ENCODE peak calls at places on chromosomes 1 and 21, in nine cellular contexts. Z, E, W, X, T, C, B, O and F are unnamed samples.
A peak's percentile ranks its signal among the peaks of the same experiment; 100 is the strongest.

GRCh38 chr1:234553241-234554156 is 56.5 kb downstream of the IRF2BP2 start:
- DNase-seq in Z (peak; percentile 98), E (no peak), W (no peak), X (no peak), T (no peak), C (peak; percentile 95), B (no peak), O (no peak), F (no peak)

GRCh38 chr1:230246551-230246950 is 179.5 kb downstream of the GALNT2 start:
- DNase-seq in Z (no peak), E (no peak), W (no peak), X (no peak), T (no peak), C (no peak), B (no peak), O (no peak), F (no peak)

GRCh38 chr1:169238506-169238905 is 129.1 kb downstream of the NME7 start:
- DNase-seq in Z (peak; percentile 37), E (no peak), W (no peak), X (no peak), T (no peak), C (peak; percentile 3), B (no peak), O (no peak), F (no peak)

GRCh38 chr1:156746381-156746715 is 5.1 kb downstream of the HDGF start:
- DNase-seq in Z (no peak), E (no peak), W (no peak), X (no peak), T (no peak), C (no peak), B (no peak), O (no peak), F (no peak)

GRCh38 chr1:73604739-73605138 is 593.2 kb downstream of the LRRIQ3 start:
- DNase-seq in Z (peak; percentile 45), E (peak; percentile 40), W (peak; percentile 4), X (no peak), T (no peak), C (no peak), B (no peak), O (no peak), F (no peak)

GRCh38 chr21:36125513-36126121 is 9.3 kb upstream of the CBR3 start:
- DNase-seq in Z (peak; percentile 60), E (peak; percentile 76), W (peak; percentile 76), X (peak; percentile 63), T (peak; percentile 32), C (peak; percentile 59), B (peak; percentile 45), O (peak; percentile 40), F (peak; percentile 46)

GRCh38 chr1:223730471-223730870 is 18.1 kb downstream of the CAPN2 start:
- DNase-seq in Z (no peak), E (peak; percentile 61), W (peak; percentile 49), X (no peak), T (no peak), C (peak; percentile 53), B (no peak), O (no peak), F (no peak)

GRCh38 chr1:52919051-52919719 is 2.4 kb downstream of the ECHDC2 start:
- DNase-seq in Z (peak; percentile 11), E (peak; percentile 73), W (no peak), X (no peak), T (no peak), C (no peak), B (no peak), O (no peak), F (no peak)

GRCh38 chr1:228940931-228941330 is 205.7 kb downstream of the RHOU start:
- DNase-seq in Z (no peak), E (peak; percentile 29), W (no peak), X (no peak), T (no peak), C (no peak), B (no peak), O (no peak), F (no peak)

DNA sequence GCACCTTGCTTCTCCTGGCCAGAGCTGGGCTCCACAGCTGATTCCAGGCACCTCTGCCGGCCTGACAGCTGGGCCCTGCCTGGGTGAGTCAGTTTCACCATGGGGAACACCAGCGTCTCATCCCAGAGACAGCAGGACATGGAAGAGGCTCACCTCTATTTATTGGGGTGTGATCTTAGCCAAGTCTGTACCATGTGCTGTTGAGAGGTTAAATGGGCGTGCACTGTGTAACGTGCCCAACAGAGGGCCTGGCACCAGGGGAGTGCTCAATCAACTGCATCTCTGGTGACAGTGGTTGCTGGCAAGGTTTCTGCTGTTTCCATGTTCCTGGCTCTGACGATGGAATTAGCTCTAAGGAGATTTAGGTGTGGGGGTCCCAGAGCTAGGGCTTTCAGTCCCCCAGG is 890 bp downstream of the CPLANE2 start:
- DNase-seq in Z (no peak), E (peak; percentile 73), W (peak; percentile 66), X (peak; percentile 62), T (no peak), C (peak; percentile 23), B (no peak), O (no peak), F (no peak)
- TF ChIP-seq CTCF in Z (no peak), E (peak; percentile 43), W (peak; percentile 32), X (peak; percentile 33), T (peak; percentile 26), C (no peak), B (peak; percentile 24), O (peak; percentile 39), F (no peak)

GRCh38 chr1:204763773-204764427 is 78.4 kb upstream of the LRRN2 start:
- DNase-seq in Z (peak; percentile 89), E (peak; percentile 98), W (peak; percentile 94), X (peak; percentile 50), T (peak; percentile 64), C (peak; percentile 66), B (peak; percentile 38), O (peak; percentile 59), F (peak; percentile 54)
- TF ChIP-seq CTCF in Z (peak; percentile 72), E (peak; percentile 100), W (peak; percentile 85), X (peak; percentile 44), T (peak; percentile 79), C (peak; percentile 65), B (peak; percentile 77), O (peak; percentile 83), F (peak; percentile 74)

GRCh38 chr1:175969236-175969635 is 225.8 kb upstream of the TNR start:
- DNase-seq in Z (no peak), E (no peak), W (peak; percentile 14), X (no peak), T (no peak), C (no peak), B (no peak), O (no peak), F (no peak)

GRCh38 chr1:175963740-175964139 is 220.3 kb upstream of the TNR start:
- DNase-seq in Z (no peak), E (no peak), W (no peak), X (no peak), T (no peak), C (no peak), B (no peak), O (no peak), F (no peak)

DNA sequence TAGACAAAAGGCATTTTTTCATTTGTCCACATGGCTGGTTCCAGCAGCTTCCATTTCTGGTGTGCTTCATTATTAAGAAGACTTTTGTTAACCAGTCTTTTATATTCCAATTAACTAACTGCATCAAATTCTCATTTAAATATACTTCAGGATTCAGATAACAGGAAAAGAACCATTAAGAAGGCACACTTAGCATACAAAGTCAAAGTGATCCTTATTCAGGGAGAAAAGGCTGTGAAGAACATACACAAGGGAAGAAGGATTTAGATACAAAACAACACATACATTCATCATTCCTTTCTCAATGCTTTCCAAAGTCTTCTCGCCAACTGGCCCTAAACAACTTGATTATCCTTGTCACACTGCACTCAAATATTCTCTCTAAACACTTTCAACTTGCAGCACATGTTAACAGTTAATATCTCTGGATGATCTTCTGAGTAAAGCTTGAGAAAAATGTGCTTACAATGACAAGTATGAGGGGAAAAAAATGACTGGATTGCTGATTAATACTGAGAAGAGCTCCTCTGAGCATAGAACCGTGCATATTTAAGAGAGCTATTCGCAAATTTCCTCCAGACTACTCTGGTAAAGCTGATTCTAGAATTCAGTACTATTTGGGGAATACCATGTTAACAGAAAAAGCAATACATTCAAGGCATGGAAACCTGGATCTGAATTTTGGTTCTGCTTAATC is 225.2 kb upstream of the TNR start:
- DNase-seq in Z (peak; percentile 66), E (no peak), W (no peak), X (no peak), T (no peak), C (peak; percentile 92), B (no peak), O (no peak), F (no peak)
- TF ChIP-seq CTCF in Z (no peak), E (no peak), W (no peak), X (no peak), T (no peak), C (no peak), B (no peak), O (no peak), F (no peak)

DNA sequence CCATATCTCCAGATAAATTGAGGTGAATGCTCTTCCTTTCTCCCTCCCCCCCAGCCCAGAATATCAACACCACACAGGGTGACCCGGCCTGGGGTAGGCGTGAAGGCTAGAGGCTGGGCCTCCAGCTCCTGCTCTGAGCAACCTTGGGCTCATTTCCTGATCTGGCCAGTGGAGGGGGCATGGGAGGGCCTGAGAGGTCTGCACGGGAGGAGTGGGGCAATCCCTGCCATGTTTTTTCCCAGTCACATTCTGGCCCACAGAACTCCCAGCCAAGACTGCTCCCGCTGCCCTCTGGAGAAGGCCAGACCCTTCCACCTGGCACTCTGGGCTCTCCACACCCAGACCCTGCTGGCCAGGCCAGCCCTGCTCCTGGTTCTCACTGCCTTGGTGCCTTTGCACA is 3.9 kb downstream of the CLDN19 start:
- DNase-seq in Z (no peak), E (peak; percentile 43), W (peak; percentile 64), X (no peak), T (no peak), C (peak; percentile 14), B (no peak), O (no peak), F (no peak)
- TF ChIP-seq CTCF in Z (no peak), E (peak; percentile 35), W (peak; percentile 11), X (no peak), T (no peak), C (peak; percentile 37), B (no peak), O (no peak), F (no peak)

GRCh38 chr1:54273092-54273836 is 73.3 kb downstream of the MRPL37 start:
- DNase-seq in Z (peak; percentile 92), E (no peak), W (peak; percentile 72), X (peak; percentile 39), T (peak; percentile 65), C (peak; percentile 93), B (peak; percentile 43), O (peak; percentile 60), F (no peak)
- TF ChIP-seq CTCF in Z (peak; percentile 19), E (no peak), W (peak; percentile 30), X (no peak), T (peak; percentile 52), C (peak; percentile 90), B (no peak), O (peak; percentile 45), F (no peak)

GRCh38 chr1:178284059-178284458 is 190.2 kb downstream of the RASAL2 start:
- DNase-seq in Z (no peak), E (no peak), W (peak; percentile 33), X (no peak), T (no peak), C (no peak), B (no peak), O (no peak), F (no peak)
- TF ChIP-seq CTCF in Z (no peak), E (no peak), W (no peak), X (no peak), T (no peak), C (no peak), B (no peak), O (no peak), F (no peak)